ENCODE peak calls at places on chromosomes 1 and 21, in four cellular contexts. N is colonic mucosa, V is activated B cell treated with CpG ODN at 0.5 μM for 24 hours, S is memory B cell. L is an unnamed sample.

GRCh38 chr21:34599534-34600101 is 15.3 kb downstream of the RCAN1 start:
- DNase-seq in S (no peak), V (no peak), N (no peak), L (no peak)

GRCh38 chr1:92748138-92748537 is 36.8 kb downstream of the EVI5 start:
- DNase-seq in S (no peak), N (no peak), V (no peak), L (no peak)

GRCh38 chr1:19110266-19110927 is 99.7 kb downstream of the UBR4 start:
- DNase-seq in N (no peak), V (no peak), S (no peak), L (no peak)

GRCh38 chr1:208004851-208005250 is 93.9 kb upstream of the CD34 start:
- DNase-seq in N (no peak), S (no peak), V (no peak), L (no peak)

GRCh38 chr1:55064861-55065263 is 25.5 kb downstream of the PCSK9 start:
- DNase-seq in N (no peak), V (no peak), S (no peak), L (no peak)

GRCh38 chr1:20603473-20604464 is 14.9 kb downstream of the CDA start:
- DNase-seq in V (no peak), N (no peak), S (no peak), L (no peak)

GRCh38 chr1:47696404-47696910 is 258.6 kb downstream of the FOXD2 start:
- DNase-seq in S (no peak), N (no peak), V (no peak), L (no peak)

GRCh38 chr1:161962094-161962887 is 61.4 kb downstream of the OLFML2B start:
- DNase-seq in S (no peak), N (no peak), V (no peak), L (peak; percentile 8)

GRCh38 chr1:94110946-94111740 is 9.8 kb downstream of the ABCA4 start:
- DNase-seq in V (no peak), S (no peak), N (no peak), L (no peak)

GRCh38 chr1:221169447-221169889 is 290.2 kb downstream of the HLX start:
- DNase-seq in V (no peak), S (no peak), N (no peak), L (no peak)

GRCh38 chr1:62355095-62355494 is 35.9 kb upstream of the KANK4 start:
- DNase-seq in S (no peak), V (no peak), N (no peak), L (no peak)

GRCh38 chr1:184534690-184535089 is 147.9 kb downstream of the C1orf21 start:
- DNase-seq in S (no peak), V (no peak), N (no peak), L (no peak)

GRCh38 chr1:118588566-118588965 is 399.6 kb downstream of the TBX15 start:
- DNase-seq in S (no peak), N (no peak), V (no peak), L (no peak)

GRCh38 chr1:217630711-217631591 is at the start of the genes GPATCH2 and SPATA17:
- DNase-seq in S (peak; percentile 72), V (peak; percentile 59), N (peak; percentile 82), L (peak; percentile 73)

GRCh38 chr1:1539310-1540014 is 962 bp downstream of the TMEM240 start:
- DNase-seq in N (no peak), S (no peak), V (no peak), L (no peak)

GRCh38 chr1:65467536-65467935 is 47.1 kb downstream of the LEPR start:
- DNase-seq in V (no peak), S (no peak), N (peak; percentile 60), L (no peak)

GRCh38 chr1:167676916-167677848 is 44.6 kb upstream of the MPZL1 start:
- DNase-seq in N (no peak), V (no peak), S (no peak), L (no peak)

L was measured in stimulated activated naive B cell treated with anti-CD40 and anti-IgM and Interleukin-4, amounts not matched to agents 10 μg/mL and 1 μg/mL and 100 μg/mL, for 72 hours.